ENCODE peak calls at places on chromosome 15, in nine cellular contexts. I is hypothalamus; E is GM10248; Y is endodermal cell; M is Right ventricle myocardium superior; C is upper lobe of right lung; Q is activated naive CD4-positive, alpha-beta T cell treated with Interleukin-2 at 50 U/mL for 16 hours; Z is fibroblast of the conjunctiva; V is EH. B is an unnamed sample.

GRCh38 chr15:67935244-67935643 is 95.4 kb upstream of the RNU6-1 start:
- DNase-seq in I (no peak), E (no peak), Y (no peak), M (no peak), C (no peak), Q (no peak), Z (no peak), V (no peak), B (no peak)

GRCh38 chr15:42102646-42103235 is 8.4 kb upstream of the PLA2G4D start:
- DNase-seq in I (no peak), E (no peak), Y (no peak), M (no peak), C (peak), Q (no peak), Z (peak), V (peak), B (no peak)

GRCh38 chr15:90553248-90553745 is 23.6 kb downstream of the CRTC3 start:
- DNase-seq in I (no peak), E (no peak), Y (no peak), M (no peak), C (no peak), Q (no peak), Z (peak), V (peak), B (peak)

GRCh38 chr15:62392411-62392810 is 227.3 kb upstream of the C2CD4B start:
- DNase-seq in I (no peak), E (no peak), Y (peak), M (peak), C (no peak), Q (no peak), Z (no peak), V (peak), B (no peak)

GRCh38 chr15:63015618-63016017 is 26.9 kb upstream of the TPM1 start:
- DNase-seq in I (no peak), E (no peak), Y (no peak), M (no peak), C (no peak), Q (no peak), Z (peak), V (peak), B (no peak)

GRCh38 chr15:90184119-90184785 is 16.9 kb upstream of the SEMA4B start:
- DNase-seq in I (peak), E (peak), Y (no peak), M (peak), C (peak), Q (peak), Z (no peak), V (peak), B (no peak)

GRCh38 chr15:32901192-32901591 is 183.4 kb downstream of the GREM1 start:
- DNase-seq in I (no peak), E (no peak), Y (no peak), M (no peak), C (no peak), Q (no peak), Z (no peak), V (no peak), B (no peak)

GRCh38 chr15:100764778-100765457 is 114.7 kb upstream of the ALDH1A3 start:
- DNase-seq in I (no peak), E (peak), Y (peak), M (no peak), C (peak), Q (no peak), Z (peak), V (peak), B (peak)

GRCh38 chr15:96183020-96183926 is 147.2 kb upstream of the NR2F2 start:
- DNase-seq in I (no peak), E (no peak), Y (no peak), M (no peak), C (no peak), Q (no peak), Z (no peak), V (no peak), B (no peak)

GRCh38 chr15:82543155-82543554 is 2.9 kb upstream of the RPS17 start:
- DNase-seq in I (no peak), E (no peak), Y (peak), M (no peak), C (no peak), Q (no peak), Z (peak), V (peak), B (no peak)

GRCh38 chr15:58873267-58873666 is 60.2 kb downstream of the SLTM start:
- DNase-seq in I (no peak), E (no peak), Y (no peak), M (no peak), C (no peak), Q (no peak), Z (no peak), V (peak), B (peak)

GRCh38 chr15:23403550-23403949 is 43.5 kb downstream of the GOLGA6L2 start:
- DNase-seq in I (no peak), E (no peak), Y (no peak), M (peak), C (no peak), Q (no peak), Z (no peak), V (no peak), B (no peak)

GRCh38 chr15:64911317-64912186 is at the start of gene ANKDD1A:
- DNase-seq in I (peak), E (peak), Y (peak), M (peak), C (peak), Q (peak), Z (no peak), V (peak), B (peak)

GRCh38 chr15:53114960-53115359 is 324.8 kb upstream of the ONECUT1 start:
- DNase-seq in I (no peak), E (no peak), Y (no peak), M (no peak), C (no peak), Q (no peak), Z (no peak), V (no peak), B (no peak)

GRCh38 chr15:75307778-75308390 is 25.2 kb downstream of the GOLGA6D start:
- DNase-seq in I (no peak), E (peak), Y (peak), M (no peak), C (peak), Q (peak), Z (peak), V (peak), B (peak)

GRCh38 chr15:31353931-31354330 is 27.3 kb downstream of the KLF13 start:
- DNase-seq in I (peak), E (no peak), Y (no peak), M (peak), C (no peak), Q (no peak), Z (no peak), V (peak), B (no peak)

GRCh38 chr15:95208988-95209387 is 977.6 kb downstream of the MCTP2 start:
- DNase-seq in I (no peak), E (no peak), Y (no peak), M (no peak), C (no peak), Q (no peak), Z (no peak), V (peak), B (no peak)

GRCh38 chr15:78763796-78764241 is 47.4 kb downstream of the ADAMTS7 start:
- DNase-seq in I (no peak), E (no peak), Y (no peak), M (no peak), C (peak), Q (no peak), Z (no peak), V (no peak), B (no peak)

GRCh38 chr15:35994861-35995260 is 448.9 kb upstream of the DPH6 start:
- DNase-seq in I (no peak), E (no peak), Y (no peak), M (no peak), C (no peak), Q (no peak), Z (no peak), V (no peak), B (no peak)

GRCh38 chr15:99071091-99071680 is 33.7 kb upstream of the SYNM start:
- DNase-seq in I (no peak), E (no peak), Y (no peak), M (no peak), C (peak), Q (no peak), Z (no peak), V (no peak), B (no peak)

GRCh38 chr15:74336061-74337005 is 31.1 kb downstream of the CYP11A1 start:
- DNase-seq in I (no peak), E (no peak), Y (no peak), M (no peak), C (peak), Q (no peak), Z (no peak), V (peak), B (no peak)

GRCh38 chr15:82174471-82174870 is 88.1 kb downstream of the EFL1 start:
- DNase-seq in I (no peak), E (no peak), Y (no peak), M (no peak), C (no peak), Q (no peak), Z (no peak), V (peak), B (no peak)

GRCh38 chr15:67805008-67805681 is 20.2 kb upstream of the SKOR1 start:
- DNase-seq in I (no peak), E (no peak), Y (no peak), M (no peak), C (peak), Q (no peak), Z (no peak), V (no peak), B (no peak)

GRCh38 chr15:31444844-31445243 is 118.2 kb downstream of the KLF13 start:
- DNase-seq in I (no peak), E (no peak), Y (no peak), M (no peak), C (no peak), Q (no peak), Z (no peak), V (no peak), B (no peak)

GRCh38 chr15:29825205-29825604 is 2.9 kb upstream of the TJP1 start:
- DNase-seq in I (no peak), E (no peak), Y (no peak), M (no peak), C (no peak), Q (no peak), Z (no peak), V (peak), B (peak)

GRCh38 chr15:78006567-78007205 is 70.8 kb downstream of the TBC1D2B start:
- DNase-seq in I (peak), E (no peak), Y (no peak), M (peak), C (peak), Q (no peak), Z (no peak), V (no peak), B (no peak)

GRCh38 chr15:91142097-91142744 is 42.2 kb downstream of the SV2B start:
- DNase-seq in I (no peak), E (peak), Y (peak), M (no peak), C (no peak), Q (no peak), Z (no peak), V (no peak), B (peak)

GRCh38 chr15:38554354-38554753 is 10.3 kb downstream of the RASGRP1 start:
- DNase-seq in I (no peak), E (peak), Y (no peak), M (no peak), C (no peak), Q (peak), Z (no peak), V (peak), B (no peak)

GRCh38 chr15:49624046-49624445 is 3.2 kb downstream of the DTWD1 start:
- DNase-seq in I (no peak), E (no peak), Y (no peak), M (no peak), C (no peak), Q (no peak), Z (no peak), V (peak), B (peak)

GRCh38 chr15:49844390-49844789 is 223.5 kb downstream of the DTWD1 start:
- DNase-seq in I (no peak), E (no peak), Y (no peak), M (no peak), C (no peak), Q (no peak), Z (no peak), V (no peak), B (no peak)

GRCh38 chr15:62068071-62068786 is 1.5 kb downstream of the C2CD4A start:
- DNase-seq in I (no peak), E (peak), Y (peak), M (peak), C (peak), Q (peak), Z (no peak), V (peak), B (peak)

GRCh38 chr15:63043391-63044076 is 987 bp downstream of the TPM1 start:
- DNase-seq in I (no peak), E (no peak), Y (peak), M (peak), C (peak), Q (no peak), Z (no peak), V (peak), B (no peak)

GRCh38 chr15:71079208-71080044 is 35.8 kb upstream of the THSD4 start:
- DNase-seq in I (no peak), E (no peak), Y (no peak), M (peak), C (no peak), Q (no peak), Z (no peak), V (peak), B (peak)

GRCh38 chr15:70420421-70421196 is 322.9 kb upstream of the TLE3 start:
- DNase-seq in I (no peak), E (no peak), Y (peak), M (no peak), C (peak), Q (no peak), Z (no peak), V (no peak), B (peak)

GRCh38 chr15:26051771-26052685 is 188.9 kb upstream of the ATP10A start:
- DNase-seq in I (no peak), E (no peak), Y (no peak), M (peak), C (no peak), Q (no peak), Z (peak), V (peak), B (peak)

GRCh38 chr15:67678948-67679347 is 136.4 kb downstream of the MAP2K5 start:
- DNase-seq in I (no peak), E (no peak), Y (no peak), M (no peak), C (no peak), Q (no peak), Z (no peak), V (no peak), B (no peak)

GRCh38 chr15:31471731-31472430 is 145.2 kb downstream of the KLF13 start:
- DNase-seq in I (no peak), E (no peak), Y (peak), M (no peak), C (no peak), Q (no peak), Z (peak), V (peak), B (no peak)

GRCh38 chr15:99955532-99955931 is 222.3 kb upstream of the LYSMD4 start:
- DNase-seq in I (no peak), E (no peak), Y (peak), M (no peak), C (no peak), Q (no peak), Z (no peak), V (no peak), B (no peak)

GRCh38 chr15:82852906-82853635 is 43.6 kb downstream of the WHAMM start:
- DNase-seq in I (no peak), E (no peak), Y (no peak), M (no peak), C (no peak), Q (no peak), Z (no peak), V (no peak), B (peak)

B was measured in A673.